ENCODE peak calls at places on chromosomes 5 and 9, in five cellular contexts. V is CD8-positive, alpha-beta memory T cell; I is neural progenitor cell; H is left lung; S is spleen. G is an unnamed sample. For H3K4me1, the result is how much of the 10 kb centered on the place peaks cover.

GRCh38 chr5:10229306-10230048 is 20.2 kb downstream of the ATPSCKMT start:
- DNase-seq in V (no peak), I (no peak), H (no peak), S (no peak), G (no peak)

GRCh38 chr5:123367739-123368138 is 55.5 kb downstream of the CEP120 start:
- DNase-seq in V (no peak), I (peak), H (no peak), S (no peak), G (peak)

GRCh38 chr9:9998491-9999287 is 614.1 kb downstream of the PTPRD start:
- DNase-seq in V (no peak), I (peak), H (no peak), S (no peak), G (peak)

GRCh38 chr5:149887622-149888183 is 56.9 kb downstream of the PDE6A start:
- DNase-seq in V (no peak), I (no peak), H (no peak), S (no peak), G (no peak)

GRCh38 chr5:142506046-142506445 is 179.8 kb downstream of the FGF1 start:
- DNase-seq in V (no peak), I (no peak), H (no peak), S (no peak), G (no peak)

GRCh38 chr9:9318959-9319505 is 1293.8 kb downstream of the PTPRD start:
- DNase-seq in V (no peak), I (no peak), H (no peak), S (no peak), G (no peak)

GRCh38 chr9:136671646-136672430 is 9.1 kb downstream of the EGFL7 start:
- DNase-seq in V (peak), I (peak), H (no peak), S (no peak), G (peak)

GRCh38 chr9:123262338-123262737 is 6.0 kb downstream of the STRBP start:
- DNase-seq in V (no peak), I (no peak), H (no peak), S (no peak), G (no peak)

GRCh38 chr5:168404366-168404765 is 81.9 kb upstream of the RARS1 start:
- DNase-seq in V (no peak), I (no peak), H (no peak), S (no peak), G (no peak)

GRCh38 chr5:35745666-35746065 is 111.0 kb upstream of the IL7R start:
- DNase-seq in V (no peak), I (no peak), H (no peak), S (no peak), G (no peak)

GRCh38 chr5:61303348-61303747 is 28.7 kb upstream of the ZSWIM6 start:
- DNase-seq in V (no peak), I (no peak), H (no peak), S (no peak), G (no peak)

GRCh38 chr9:100206899-100207298 is 107.9 kb downstream of the INVS start:
- DNase-seq in V (no peak), I (no peak), H (no peak), S (no peak), G (no peak)

GRCh38 chr9:104748359-104749031 is 1.0 kb downstream of the NIPSNAP3A start:
- DNase-seq in V (no peak), I (no peak), H (no peak), S (no peak), G (no peak)

GRCh38 chr5:91712718-91713117 is 329.6 kb upstream of the ARRDC3 start:
- DNase-seq in V (no peak), I (no peak), H (no peak), S (no peak), G (no peak)

GRCh38 chr5:147216552-147217154 is 18.2 kb upstream of the STK32A start:
- DNase-seq in V (no peak), I (peak), H (no peak), S (no peak), G (peak)

GRCh38 chr9:113509463-113509862 is 45.9 kb downstream of the RGS3 start:
- DNase-seq in V (no peak), I (no peak), H (no peak), S (no peak), G (no peak)

DNA sequence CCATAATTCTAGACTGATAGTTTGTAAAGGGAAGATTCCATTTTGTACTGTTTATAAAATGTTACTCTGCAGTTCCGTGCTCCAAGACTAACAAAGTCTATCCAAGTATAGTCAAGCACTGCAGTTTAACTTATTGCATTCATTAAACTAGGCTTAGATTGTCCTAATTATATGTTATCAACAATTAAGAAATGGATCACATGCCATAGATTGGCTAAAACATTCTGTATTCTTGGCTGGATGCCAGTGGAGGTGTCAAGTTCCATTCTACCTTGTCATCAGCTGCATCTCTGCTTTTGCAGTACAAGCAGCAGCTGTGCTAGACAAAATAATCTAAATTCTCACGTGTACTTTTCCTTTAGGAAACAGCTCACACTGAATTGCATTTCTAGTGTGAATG is 69.4 kb upstream of the MEF2C start:
- DNase-seq in V (no peak), I (peak), H (no peak), S (no peak), G (peak)
- H3K27ac ChIP-seq in V (no peak), I (no peak), H (no peak), S (no peak), G (no peak)

DNA sequence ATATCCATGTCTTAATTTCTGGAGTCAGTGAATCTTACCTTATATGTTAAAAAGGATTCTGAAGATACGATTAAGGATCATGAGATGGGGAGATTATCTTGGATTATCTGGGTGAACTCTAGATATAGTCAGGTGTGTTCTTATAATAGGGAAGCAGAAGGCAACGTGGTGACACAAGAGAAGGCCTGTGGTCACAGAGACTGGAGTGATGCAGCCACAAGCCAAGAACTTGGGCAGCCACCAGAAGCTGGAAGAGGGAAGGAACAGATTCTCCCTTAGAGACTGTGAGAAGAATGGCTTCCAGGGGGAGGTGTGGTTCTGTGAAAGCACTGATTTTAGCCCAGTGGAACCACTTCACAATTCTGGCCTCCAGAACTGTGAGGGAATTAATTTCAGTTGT is 177.4 kb downstream of the ELAVL2 start:
- DNase-seq in V (no peak), I (no peak), H (no peak), S (no peak), G (no peak)
- H3K4me1 ChIP-seq in V (under half), I (under half), H (under half), S (under half), G (under half)

GRCh38 chr9:83066771-83067170 is 3.8 kb upstream of the RASEF start:
- DNase-seq in V (no peak), I (no peak), H (no peak), S (no peak), G (no peak)

GRCh38 chr9:83062011-83062652 is 810 bp downstream of the RASEF start:
- DNase-seq in V (no peak), I (peak), H (peak), S (no peak), G (peak)

GRCh38 chr9:83062653-83063527 is at the start of gene RASEF:
- DNase-seq in V (no peak), I (peak), H (peak), S (peak), G (peak)

GRCh38 chr9:83067579-83067978 is 4.6 kb upstream of the RASEF start:
- DNase-seq in V (no peak), I (no peak), H (no peak), S (no peak), G (no peak)

GRCh38 chr9:83065233-83065632 is 2.3 kb upstream of the RASEF start:
- DNase-seq in V (no peak), I (no peak), H (no peak), S (no peak), G (no peak)
- H3K27ac ChIP-seq in V (no peak), I (no peak), H (no peak), S (no peak), G (no peak)

GRCh38 chr5:95823241-95823737 is 763 bp upstream of the GLRX start:
- DNase-seq in V (no peak), I (no peak), H (no peak), S (no peak), G (no peak)
- H3K4me1 ChIP-seq in V (under half), I (under half), H (half or more), S (half or more), G (under half)

DNA sequence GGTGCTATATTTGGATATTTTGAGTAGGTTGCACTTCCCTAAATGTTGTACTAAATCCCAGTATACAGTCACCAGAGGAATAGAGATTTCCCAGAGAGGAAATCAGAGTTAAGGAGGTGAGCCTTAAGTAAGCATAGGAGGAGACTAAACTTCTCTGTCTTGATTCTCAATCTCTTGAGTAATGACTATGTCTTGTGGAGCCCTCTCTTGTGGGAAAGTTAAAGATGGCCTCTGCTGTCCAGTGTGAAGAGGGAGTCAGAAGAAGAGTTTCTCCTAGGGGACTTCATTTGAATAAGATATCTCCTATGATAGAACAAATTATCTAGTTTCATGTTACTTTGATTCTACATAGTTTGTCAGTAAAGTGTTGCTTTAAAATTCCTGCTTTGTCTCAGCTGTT is 502.5 kb downstream of the PDE4D start:
- DNase-seq in V (no peak), I (no peak), H (no peak), S (no peak), G (no peak)
- H3K27ac ChIP-seq in V (no peak), I (no peak), H (no peak), S (no peak), G (no peak)

DNA sequence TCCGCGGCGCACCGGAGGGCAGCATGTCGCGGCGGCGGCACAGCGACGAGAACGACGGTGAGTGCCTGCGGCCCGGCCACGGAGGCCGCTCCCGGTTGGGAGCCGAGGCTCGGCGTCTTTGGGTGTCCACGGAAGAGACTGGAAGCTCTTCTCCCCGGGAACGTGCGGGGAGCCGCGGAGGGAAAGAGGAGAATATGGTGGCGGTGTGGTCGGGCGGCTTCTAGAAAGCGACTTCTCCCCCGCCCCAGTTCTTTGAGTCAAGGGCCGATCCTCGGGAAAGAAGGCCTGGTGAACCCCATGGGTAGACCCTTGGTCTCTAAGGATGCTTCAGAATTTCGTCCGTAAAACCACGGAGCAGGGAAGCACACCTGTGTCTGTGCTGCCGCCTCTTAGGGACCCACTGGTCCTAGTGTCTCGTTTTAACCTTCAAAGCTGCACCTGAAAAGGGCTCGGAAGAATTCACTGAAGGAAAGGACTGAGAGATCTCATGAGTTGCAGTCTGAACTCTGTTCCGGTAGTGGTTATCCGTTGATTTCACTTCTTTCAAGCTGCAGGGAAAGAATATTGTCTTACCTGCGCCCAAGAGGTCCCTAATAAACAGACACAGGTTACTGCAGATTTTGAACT is 351 bp downstream of the NCBP1 start:
- DNase-seq in V (no peak), I (no peak), H (no peak), S (no peak), G (no peak)
- H3K4me1 ChIP-seq in V (half or more), I (under half), H (half or more), S (half or more), G (under half)

GRCh38 chr5:172454355-172455086 is at the start of gene SH3PXD2B:
- DNase-seq in V (peak), I (peak), H (peak), S (peak), G (peak)

GRCh38 chr5:172455087-172455381 is 709 bp upstream of the SH3PXD2B start:
- DNase-seq in V (no peak), I (no peak), H (no peak), S (no peak), G (peak)

GRCh38 chr5:172453986-172454354 is 355 bp downstream of the SH3PXD2B start:
- DNase-seq in V (no peak), I (peak), H (peak), S (no peak), G (peak)

GRCh38 chr5:172455511-172456061 is 1.3 kb upstream of the SH3PXD2B start:
- DNase-seq in V (no peak), I (peak), H (no peak), S (no peak), G (peak)

GRCh38 chr5:172456076-172456800 is 1.9 kb upstream of the SH3PXD2B start:
- DNase-seq in V (no peak), I (no peak), H (no peak), S (no peak), G (peak)
- H3K27ac ChIP-seq in V (no peak), I (no peak), H (peak), S (no peak), G (peak)

GRCh38 chr9:128901379-128901778 is 19.4 kb upstream of the PHYHD1 start:
- DNase-seq in V (no peak), I (no peak), H (no peak), S (no peak), G (no peak)
- H3K4me1 ChIP-seq in V (half or more), I (under half), H (under half), S (under half), G (under half)

GRCh38 chr9:96460877-96461276 is 10.9 kb downstream of the HABP4 start:
- DNase-seq in V (no peak), I (no peak), H (no peak), S (no peak), G (no peak)

GRCh38 chr9:96467784-96468183 is 17.8 kb downstream of the HABP4 start:
- DNase-seq in V (no peak), I (no peak), H (no peak), S (no peak), G (no peak)

GRCh38 chr9:96462538-96462937 is 12.6 kb downstream of the HABP4 start:
- DNase-seq in V (no peak), I (peak), H (no peak), S (no peak), G (peak)

GRCh38 chr9:96461336-96461735 is 11.4 kb downstream of the HABP4 start:
- DNase-seq in V (no peak), I (no peak), H (no peak), S (no peak), G (no peak)

GRCh38 chr9:96464426-96464825 is 14.5 kb downstream of the HABP4 start:
- DNase-seq in V (no peak), I (no peak), H (no peak), S (no peak), G (no peak)
- H3K27ac ChIP-seq in V (no peak), I (no peak), H (no peak), S (no peak), G (no peak)

DNA sequence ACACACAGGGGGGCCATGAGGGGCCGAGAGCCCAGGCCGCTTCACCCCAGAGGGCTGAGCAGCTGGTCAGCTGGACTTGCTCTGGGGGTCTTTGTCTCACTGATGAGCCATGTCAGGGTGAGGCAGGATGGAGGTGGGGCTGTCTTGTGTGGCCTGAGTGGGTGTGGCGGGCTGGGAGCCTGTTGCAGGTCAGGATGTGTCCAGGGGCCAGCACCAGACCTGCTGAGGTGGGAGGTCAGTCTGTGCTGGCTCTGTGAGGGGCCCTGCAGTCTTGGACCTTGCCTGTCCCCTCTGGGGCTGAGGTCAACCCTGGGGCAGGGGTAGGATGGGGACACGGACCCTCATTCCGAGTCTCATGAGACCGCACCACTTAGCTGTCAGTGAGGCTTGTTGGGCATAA is 56.9 kb downstream of the RXRA start:
- DNase-seq in V (no peak), I (no peak), H (no peak), S (no peak), G (no peak)
- H3K4me1 ChIP-seq in V (under half), I (under half), H (half or more), S (half or more), G (under half)